ENCODE peak calls at places on chromosomes 3 and 15, in six cellular contexts. One of them, this sample, is unnamed.

GRCh38 chr3:184659797-184660301 is 52.0 kb downstream of the MAGEF1 start:
- DNase-seq in substantia nigra: no peak
- DNase-seq in HCT116: no peak
- DNase-seq in neuronal stem cell: no peak
- DNase-seq in fibroblast of lung: peak
- DNase-seq in spleen: no peak
- DNase-seq in this sample: no peak

GRCh38 chr3:184540777-184541681 is 20.6 kb upstream of the EPHB3 start:
- DNase-seq in fibroblast of lung: peak
- DNase-seq in spleen: peak
- DNase-seq in HCT116: peak
- DNase-seq in substantia nigra: no peak
- DNase-seq in neuronal stem cell: no peak
- DNase-seq in this sample: peak

GRCh38 chr3:29514912-29515311 is 234.0 kb downstream of the RBMS3 start:
- DNase-seq in HCT116: no peak
- DNase-seq in substantia nigra: no peak
- DNase-seq in spleen: no peak
- DNase-seq in neuronal stem cell: no peak
- DNase-seq in fibroblast of lung: peak
- DNase-seq in this sample: no peak

GRCh38 chr15:89349212-89349558 is 14.6 kb upstream of the POLG start:
- DNase-seq in spleen: no peak
- DNase-seq in HCT116: no peak
- DNase-seq in fibroblast of lung: no peak
- DNase-seq in substantia nigra: no peak
- DNase-seq in neuronal stem cell: no peak
- DNase-seq in this sample: no peak

GRCh38 chr15:45802140-45802539 is 167.3 kb downstream of the SQOR start:
- DNase-seq in HCT116: no peak
- DNase-seq in fibroblast of lung: no peak
- DNase-seq in neuronal stem cell: no peak
- DNase-seq in spleen: no peak
- DNase-seq in substantia nigra: no peak
- DNase-seq in this sample: no peak

GRCh38 chr15:56587686-56588085 is 122.7 kb upstream of the MNS1 start:
- DNase-seq in spleen: no peak
- DNase-seq in HCT116: no peak
- DNase-seq in substantia nigra: no peak
- DNase-seq in fibroblast of lung: peak
- DNase-seq in neuronal stem cell: no peak
- DNase-seq in this sample: no peak

GRCh38 chr15:96462768-96463167 is 132.3 kb downstream of the NR2F2 start:
- DNase-seq in HCT116: no peak
- DNase-seq in neuronal stem cell: no peak
- DNase-seq in substantia nigra: no peak
- DNase-seq in fibroblast of lung: no peak
- DNase-seq in spleen: no peak
- DNase-seq in this sample: no peak

GRCh38 chr3:135752851-135753250 is 212.7 kb upstream of the PPP2R3A start:
- DNase-seq in spleen: no peak
- DNase-seq in fibroblast of lung: no peak
- DNase-seq in HCT116: no peak
- DNase-seq in substantia nigra: no peak
- DNase-seq in neuronal stem cell: peak
- DNase-seq in this sample: no peak

GRCh38 chr3:154304116-154304786 is 20.0 kb downstream of the DHX36 start:
- DNase-seq in substantia nigra: no peak
- DNase-seq in fibroblast of lung: peak
- DNase-seq in HCT116: no peak
- DNase-seq in spleen: no peak
- DNase-seq in neuronal stem cell: no peak
- DNase-seq in this sample: no peak

GRCh38 chr3:165805834-165806561 is 31.2 kb downstream of the BCHE start:
- DNase-seq in fibroblast of lung: no peak
- DNase-seq in HCT116: no peak
- DNase-seq in spleen: no peak
- DNase-seq in neuronal stem cell: no peak
- DNase-seq in substantia nigra: no peak
- DNase-seq in this sample: no peak

GRCh38 chr15:96693990-96694517 is 363.6 kb downstream of the NR2F2 start:
- DNase-seq in spleen: no peak
- DNase-seq in substantia nigra: no peak
- DNase-seq in HCT116: no peak
- DNase-seq in neuronal stem cell: no peak
- DNase-seq in fibroblast of lung: no peak
- DNase-seq in this sample: no peak

GRCh38 chr15:70093070-70093469 is 4.6 kb downstream of the TLE3 start:
- DNase-seq in spleen: peak
- DNase-seq in substantia nigra: no peak
- DNase-seq in HCT116: no peak
- DNase-seq in neuronal stem cell: no peak
- DNase-seq in fibroblast of lung: no peak
- DNase-seq in this sample: no peak

GRCh38 chr3:133376805-133377204 is 23.1 kb upstream of the BFSP2 start:
- DNase-seq in HCT116: no peak
- DNase-seq in fibroblast of lung: no peak
- DNase-seq in substantia nigra: no peak
- DNase-seq in spleen: no peak
- DNase-seq in neuronal stem cell: no peak
- DNase-seq in this sample: peak

GRCh38 chr3:25448750-25449684 is 21.0 kb downstream of the RARB start:
- DNase-seq in fibroblast of lung: peak
- DNase-seq in neuronal stem cell: no peak
- DNase-seq in spleen: peak
- DNase-seq in HCT116: no peak
- DNase-seq in substantia nigra: peak
- DNase-seq in this sample: peak

GRCh38 chr3:197242784-197243432 is 55.5 kb downstream of the DLG1 start:
- DNase-seq in spleen: no peak
- DNase-seq in HCT116: no peak
- DNase-seq in neuronal stem cell: no peak
- DNase-seq in substantia nigra: no peak
- DNase-seq in fibroblast of lung: no peak
- DNase-seq in this sample: no peak

GRCh38 chr3:78645628-78646310 is 1122.0 kb downstream of the ROBO1 start:
- DNase-seq in spleen: no peak
- DNase-seq in neuronal stem cell: peak
- DNase-seq in fibroblast of lung: peak
- DNase-seq in HCT116: peak
- DNase-seq in substantia nigra: no peak
- DNase-seq in this sample: no peak

GRCh38 chr3:21435871-21436270 is 315.1 kb downstream of the ZNF385D start:
- DNase-seq in spleen: no peak
- DNase-seq in fibroblast of lung: peak
- DNase-seq in HCT116: no peak
- DNase-seq in substantia nigra: no peak
- DNase-seq in neuronal stem cell: no peak
- DNase-seq in this sample: no peak

GRCh38 chr15:101180620-101181307 is 71.1 kb downstream of the CHSY1 start:
- DNase-seq in fibroblast of lung: no peak
- DNase-seq in neuronal stem cell: no peak
- DNase-seq in substantia nigra: no peak
- DNase-seq in HCT116: no peak
- DNase-seq in spleen: no peak
- DNase-seq in this sample: no peak

GRCh38 chr15:73078291-73078690 is 26.0 kb downstream of the NEO1 start:
- DNase-seq in neuronal stem cell: no peak
- DNase-seq in fibroblast of lung: no peak
- DNase-seq in substantia nigra: no peak
- DNase-seq in HCT116: no peak
- DNase-seq in spleen: no peak
- DNase-seq in this sample: no peak

GRCh38 chr15:41894791-41895463 is 1.1 kb upstream of the SPTBN5 start:
- DNase-seq in neuronal stem cell: no peak
- DNase-seq in fibroblast of lung: peak
- DNase-seq in HCT116: peak
- DNase-seq in spleen: peak
- DNase-seq in substantia nigra: no peak
- DNase-seq in this sample: peak

GRCh38 chr3:194339836-194340235 is 11.3 kb downstream of the CPN2 start:
- DNase-seq in substantia nigra: no peak
- DNase-seq in fibroblast of lung: no peak
- DNase-seq in spleen: no peak
- DNase-seq in HCT116: no peak
- DNase-seq in neuronal stem cell: no peak
- DNase-seq in this sample: no peak

DNA sequence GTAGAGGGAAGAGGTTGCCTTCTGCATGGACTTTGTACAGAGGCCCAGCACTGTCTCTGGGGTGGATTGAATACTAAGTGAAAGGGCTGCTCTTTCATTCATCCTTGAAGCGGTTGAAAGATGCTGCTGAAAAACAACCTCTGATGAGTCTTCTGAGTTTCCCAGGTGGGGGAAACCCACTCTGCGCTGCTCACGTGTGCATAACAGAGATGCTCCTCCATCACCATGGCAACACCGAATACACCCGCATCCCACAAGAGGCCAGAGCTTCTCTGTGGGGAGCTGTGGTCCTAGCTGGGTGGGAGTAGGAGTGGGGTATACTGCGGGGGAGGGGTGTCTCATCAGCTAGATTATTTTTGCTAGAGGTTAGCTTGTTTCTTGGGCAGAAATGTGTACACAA is 6.1 kb upstream of the SYN2 start:
- DNase-seq in fibroblast of lung: no peak
- DNase-seq in neuronal stem cell: no peak
- DNase-seq in substantia nigra: no peak
- DNase-seq in HCT116: no peak
- DNase-seq in spleen: no peak
- DNase-seq in this sample: no peak
- H3K27ac ChIP-seq in fibroblast of lung: no peak
- H3K27ac ChIP-seq in neuronal stem cell: no peak
- H3K27ac ChIP-seq in substantia nigra: no peak
- H3K27ac ChIP-seq in HCT116: no peak
- H3K27ac ChIP-seq in spleen: no peak
- H3K27ac ChIP-seq in this sample: no peak

GRCh38 chr15:88077249-88077810 is 179.2 kb downstream of the NTRK3 start:
- DNase-seq in substantia nigra: no peak
- DNase-seq in neuronal stem cell: no peak
- DNase-seq in fibroblast of lung: peak
- DNase-seq in HCT116: no peak
- DNase-seq in spleen: no peak
- DNase-seq in this sample: peak
- H3K27ac ChIP-seq in substantia nigra: no peak
- H3K27ac ChIP-seq in neuronal stem cell: no peak
- H3K27ac ChIP-seq in fibroblast of lung: no peak
- H3K27ac ChIP-seq in HCT116: no peak
- H3K27ac ChIP-seq in spleen: no peak
- H3K27ac ChIP-seq in this sample: peak

GRCh38 chr15:65529754-65530317 is 427 bp upstream of the HACD3 start:
- DNase-seq in fibroblast of lung: no peak
- DNase-seq in neuronal stem cell: no peak
- DNase-seq in spleen: no peak
- DNase-seq in substantia nigra: no peak
- DNase-seq in HCT116: no peak
- DNase-seq in this sample: no peak
- H3K27ac ChIP-seq in fibroblast of lung: peak
- H3K27ac ChIP-seq in neuronal stem cell: no peak
- H3K27ac ChIP-seq in spleen: peak
- H3K27ac ChIP-seq in substantia nigra: peak
- H3K27ac ChIP-seq in HCT116: no peak
- H3K27ac ChIP-seq in this sample: peak

GRCh38 chr3:23904545-23904944 is 12.2 kb downstream of the NKIRAS1 start:
- DNase-seq in substantia nigra: no peak
- DNase-seq in HCT116: no peak
- DNase-seq in neuronal stem cell: no peak
- DNase-seq in fibroblast of lung: no peak
- DNase-seq in spleen: no peak
- DNase-seq in this sample: no peak
- H3K27ac ChIP-seq in substantia nigra: no peak
- H3K27ac ChIP-seq in HCT116: no peak
- H3K27ac ChIP-seq in neuronal stem cell: no peak
- H3K27ac ChIP-seq in fibroblast of lung: no peak
- H3K27ac ChIP-seq in spleen: no peak
- H3K27ac ChIP-seq in this sample: no peak

DNA sequence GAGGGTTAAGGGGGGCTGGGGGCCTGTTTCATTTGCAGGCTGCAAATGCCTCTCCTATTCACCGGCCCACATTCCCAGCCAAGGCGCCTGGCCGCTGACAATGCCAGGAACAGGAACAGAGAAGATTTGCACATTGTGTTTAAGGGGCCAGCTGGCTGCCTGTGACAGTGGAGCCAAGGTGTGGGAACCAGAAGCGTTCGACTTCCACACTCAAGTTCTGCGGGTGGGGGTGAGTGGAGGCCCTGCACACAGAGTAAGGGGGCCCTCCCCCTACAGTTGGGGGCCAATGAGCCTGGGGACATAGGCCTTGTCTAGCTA is 9.5 kb downstream of the IGDCC3 start:
- DNase-seq in substantia nigra: no peak
- DNase-seq in fibroblast of lung: no peak
- DNase-seq in HCT116: no peak
- DNase-seq in spleen: peak
- DNase-seq in neuronal stem cell: peak
- DNase-seq in this sample: no peak
- H3K27ac ChIP-seq in substantia nigra: peak
- H3K27ac ChIP-seq in fibroblast of lung: no peak
- H3K27ac ChIP-seq in HCT116: no peak
- H3K27ac ChIP-seq in spleen: no peak
- H3K27ac ChIP-seq in neuronal stem cell: peak
- H3K27ac ChIP-seq in this sample: no peak

GRCh38 chr3:186964071-186964470 is 33.7 kb downstream of the ST6GAL1 start:
- DNase-seq in substantia nigra: no peak
- DNase-seq in spleen: no peak
- DNase-seq in HCT116: no peak
- DNase-seq in neuronal stem cell: no peak
- DNase-seq in fibroblast of lung: no peak
- DNase-seq in this sample: peak
- H3K27ac ChIP-seq in substantia nigra: no peak
- H3K27ac ChIP-seq in spleen: no peak
- H3K27ac ChIP-seq in HCT116: no peak
- H3K27ac ChIP-seq in neuronal stem cell: no peak
- H3K27ac ChIP-seq in fibroblast of lung: no peak
- H3K27ac ChIP-seq in this sample: peak

DNA sequence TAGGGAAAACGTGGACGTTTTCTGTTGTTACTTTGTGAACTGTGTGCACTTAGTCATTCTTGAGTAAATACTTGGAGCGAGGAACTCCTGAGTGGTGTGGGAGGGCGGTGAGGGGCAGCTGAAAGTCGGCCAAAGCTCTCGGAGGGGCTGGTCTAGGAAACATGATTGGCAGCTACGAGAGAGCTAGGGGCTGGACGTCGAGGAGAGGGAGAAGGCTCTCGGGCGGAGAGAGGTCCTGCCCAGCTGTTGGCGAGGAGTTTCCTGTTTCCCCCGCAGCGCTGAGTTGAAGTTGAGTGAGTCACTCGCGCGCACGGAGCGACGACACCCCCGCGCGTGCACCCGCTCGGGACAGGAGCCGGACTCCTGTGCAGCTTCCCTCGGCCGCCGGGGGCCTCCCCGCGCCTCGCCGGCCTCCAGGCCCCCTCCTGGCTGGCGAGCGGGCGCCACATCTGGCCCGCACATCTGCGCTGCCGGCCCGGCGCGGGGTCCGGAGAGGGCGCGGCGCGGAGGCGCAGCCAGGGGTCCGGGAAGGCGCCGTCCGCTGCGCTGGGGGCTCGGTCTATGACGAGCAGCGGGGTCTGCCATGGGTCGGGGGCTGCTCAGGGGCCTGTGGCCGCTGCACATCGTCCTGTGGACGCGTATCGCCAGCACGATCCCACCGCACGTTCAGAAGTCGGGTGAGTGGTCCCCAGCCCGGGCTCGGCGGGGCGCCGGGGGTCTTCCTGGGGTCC is at the start of gene TGFBR2:
- DNase-seq in HCT116: peak
- DNase-seq in neuronal stem cell: peak
- DNase-seq in fibroblast of lung: peak
- DNase-seq in spleen: peak
- DNase-seq in substantia nigra: peak
- DNase-seq in this sample: peak
- H3K27ac ChIP-seq in HCT116: peak
- H3K27ac ChIP-seq in neuronal stem cell: no peak
- H3K27ac ChIP-seq in fibroblast of lung: peak
- H3K27ac ChIP-seq in spleen: peak
- H3K27ac ChIP-seq in substantia nigra: peak
- H3K27ac ChIP-seq in this sample: peak